ENCODE peak calls at places on chromosomes 7 and 10, in eight cellular contexts. N, P, K, S, E, J, Q and G are unnamed samples. For H3K4me1, the result is how much of the 10 kb centered on the place peaks cover.

GRCh38 chr7:5237286-5237685 is 45.5 kb upstream of the SLC29A4 start:
- DNase-seq in K (no peak), N (no peak), J (no peak), E (no peak), Q (no peak), S (no peak), P (no peak), G (no peak)

GRCh38 chr7:120941064-120941463 is 9.5 kb upstream of the ING3 start:
- DNase-seq in N (no peak), P (no peak), S (no peak), E (no peak), J (no peak), K (no peak), Q (peak), G (peak)

GRCh38 chr7:120523985-120524384 is 251.0 kb downstream of the KCND2 start:
- DNase-seq in S (no peak), P (no peak), N (no peak), J (no peak), E (no peak), K (no peak), Q (no peak), G (no peak)

GRCh38 chr7:38704751-38705150 is 73.6 kb upstream of the AMPH start:
- DNase-seq in S (no peak), J (no peak), N (no peak), Q (no peak), E (no peak), K (no peak), P (no peak), G (no peak)

GRCh38 chr7:95304990-95305389 is 19.3 kb downstream of the PON1 start:
- DNase-seq in Q (no peak), N (no peak), J (no peak), E (no peak), S (no peak), K (no peak), P (no peak), G (no peak)

GRCh38 chr10:129626801-129627434 is 159.9 kb downstream of the MGMT start:
- DNase-seq in Q (no peak), S (no peak), N (no peak), P (no peak), K (no peak), J (no peak), E (no peak), G (no peak)

GRCh38 chr10:116385994-116386809 is 41.4 kb upstream of the PNLIPRP3 start:
- DNase-seq in S (no peak), E (no peak), J (peak), K (no peak), P (no peak), Q (peak), N (no peak), G (peak)

GRCh38 chr10:120945801-120946302 is 94.7 kb downstream of the WDR11 start:
- DNase-seq in K (no peak), P (no peak), J (no peak), Q (no peak), E (no peak), N (no peak), S (no peak), G (no peak)

GRCh38 chr7:34453150-34453549 is 204.9 kb upstream of the NPSR1 start:
- DNase-seq in P (no peak), E (no peak), S (no peak), J (no peak), K (no peak), N (no peak), Q (peak), G (no peak)

GRCh38 chr7:67487316-67487715 is 490.7 kb downstream of the TYW1 start:
- DNase-seq in N (no peak), K (no peak), J (no peak), E (no peak), P (no peak), S (no peak), Q (no peak), G (no peak)

GRCh38 chr7:104328308-104328969 is at the start of gene LHFPL3:
- DNase-seq in Q (no peak), E (peak), S (peak), P (no peak), N (no peak), K (no peak), J (no peak), G (no peak)

GRCh38 chr10:114632869-114633715 is 25.0 kb downstream of the ABLIM1 start:
- DNase-seq in N (no peak), E (no peak), Q (peak), S (peak), J (peak), K (no peak), P (peak), G (peak)

GRCh38 chr7:100897111-100897608 is 1.5 kb upstream of the ACHE start:
- DNase-seq in J (no peak), Q (no peak), K (no peak), S (peak), E (peak), P (no peak), N (peak), G (no peak)

GRCh38 chr10:28668363-28669226 is 8.7 kb upstream of the BAMBI start:
- DNase-seq in E (peak), K (no peak), Q (peak), N (peak), S (peak), J (no peak), P (peak), G (no peak)

GRCh38 chr10:79431891-79432831 is 13.3 kb downstream of the ZCCHC24 start:
- DNase-seq in N (no peak), K (no peak), E (no peak), P (no peak), J (no peak), S (no peak), Q (no peak), G (no peak)

DNA sequence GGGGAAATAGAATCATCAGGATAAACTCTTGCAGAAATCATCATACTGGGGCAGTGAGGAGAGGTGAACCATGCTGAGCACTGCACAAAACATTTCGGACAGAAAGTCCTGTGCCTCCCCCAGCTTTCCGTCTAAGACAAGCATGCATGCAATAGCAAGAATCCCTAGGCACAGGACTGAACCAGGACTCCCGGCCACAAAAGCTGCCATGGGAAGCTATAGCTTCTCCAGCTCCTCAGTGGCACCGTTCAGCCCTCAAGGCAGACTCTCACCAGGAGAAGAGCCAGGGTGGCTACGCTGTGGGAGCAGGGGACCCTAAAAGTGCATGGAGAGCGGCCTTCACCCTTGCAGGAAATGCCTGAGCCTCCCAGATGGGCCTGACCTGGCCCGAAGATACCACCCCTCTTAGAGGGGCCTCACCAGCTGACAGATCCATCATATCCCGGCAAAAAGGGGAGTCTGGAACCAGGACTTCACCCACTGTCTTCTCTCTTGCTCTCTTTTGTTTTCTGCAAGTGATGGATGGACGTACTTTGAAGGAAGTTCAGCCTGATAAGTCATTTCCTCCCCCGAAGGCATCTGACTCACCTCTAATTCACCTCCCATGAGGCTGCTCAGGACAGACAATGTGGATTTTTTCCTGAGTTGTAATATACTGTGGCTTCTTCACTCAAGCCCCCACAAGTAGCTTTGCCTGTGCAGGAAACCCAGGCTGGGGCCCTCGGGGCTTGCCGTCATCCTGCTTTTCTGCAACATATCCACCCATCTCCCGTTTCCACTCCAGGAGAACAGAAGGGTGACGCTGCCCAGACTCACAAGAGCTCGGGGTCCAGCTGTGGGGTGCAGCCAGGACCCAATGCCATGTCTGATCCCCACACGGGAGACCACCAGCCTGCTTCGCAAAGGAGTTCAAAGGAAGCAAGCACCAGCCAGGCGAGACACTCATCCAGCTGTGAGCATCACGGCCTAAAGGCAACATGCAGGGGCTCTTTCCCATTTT is 70.5 kb downstream of the ASB13 start:
- DNase-seq in J (no peak), K (no peak), N (no peak), E (no peak), P (peak), Q (peak), S (no peak), G (peak)
- H3K4me1 ChIP-seq in J (half or more), K (under half), N (under half), E (under half), P (under half), Q (under half), S (under half), G (under half)

DNA sequence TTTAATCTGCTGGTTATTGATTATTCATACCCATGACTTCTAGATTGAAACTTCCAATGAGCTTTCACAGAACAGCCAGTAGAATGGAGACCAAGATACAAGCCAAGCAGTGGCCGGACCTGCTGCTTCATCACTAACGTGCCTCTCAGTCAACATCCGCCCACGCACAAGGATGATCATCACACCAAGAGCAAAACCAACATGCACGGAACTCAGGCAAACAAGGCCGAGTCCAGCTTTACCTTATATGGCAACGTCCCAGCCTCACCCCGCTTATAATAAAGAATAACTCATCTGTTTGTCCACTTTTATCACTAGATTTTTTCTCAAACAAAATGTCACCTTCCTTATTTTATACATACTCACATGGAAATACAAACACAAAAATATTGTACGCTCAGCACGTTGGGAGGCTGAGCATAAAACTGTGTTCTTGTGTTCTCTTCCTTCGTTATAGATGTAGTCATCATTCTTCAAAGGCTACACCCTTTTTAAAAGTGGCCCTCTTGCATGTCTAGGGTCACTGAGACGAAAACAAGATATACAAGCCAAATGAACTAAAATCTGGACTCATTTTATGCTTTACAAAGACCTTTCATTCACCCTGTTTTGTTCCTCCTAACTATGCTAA is 122.7 kb downstream of the SFMBT2 start:
- DNase-seq in Q (no peak), P (no peak), K (no peak), S (no peak), J (peak), E (no peak), N (peak), G (no peak)
- TF ChIP-seq MAX in Q (no peak), P (no peak), K (no peak), S (no peak), J (no peak), E (no peak), N (no peak), G (no peak)

DNA sequence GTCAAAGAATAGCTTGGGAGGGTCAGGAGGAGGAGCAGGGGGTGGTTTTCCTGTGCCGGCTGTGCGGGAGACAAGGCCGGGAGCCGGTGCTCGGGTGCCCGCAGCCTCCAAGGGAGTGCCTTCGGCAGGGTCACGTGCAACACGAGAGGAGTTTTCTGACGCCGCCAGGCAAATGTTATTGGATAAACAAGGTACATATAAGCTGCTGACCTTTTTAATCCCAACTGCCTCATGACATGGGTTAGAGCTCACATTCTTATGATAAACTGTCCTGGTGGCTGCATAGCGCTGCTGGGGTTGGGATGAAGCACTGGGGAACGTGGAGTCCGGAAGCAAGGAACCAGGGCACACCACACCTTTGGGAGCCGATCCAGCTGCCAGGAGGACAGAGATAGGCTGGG is 124.8 kb upstream of the PDLIM1 start:
- DNase-seq in K (no peak), J (no peak), Q (no peak), N (no peak), P (no peak), S (no peak), E (no peak), G (no peak)
- H3K4me1 ChIP-seq in K (under half), J (under half), Q (under half), N (under half), P (under half), S (under half), E (under half), G (under half)

GRCh38 chr7:73669316-73669715 is 1.7 kb downstream of the VPS37D start:
- DNase-seq in J (no peak), N (no peak), E (no peak), S (peak), Q (no peak), P (no peak), K (no peak), G (no peak)
- TF ChIP-seq MAX in J (no peak), N (no peak), E (no peak), S (no peak), Q (no peak), P (no peak), K (no peak), G (no peak)

DNA sequence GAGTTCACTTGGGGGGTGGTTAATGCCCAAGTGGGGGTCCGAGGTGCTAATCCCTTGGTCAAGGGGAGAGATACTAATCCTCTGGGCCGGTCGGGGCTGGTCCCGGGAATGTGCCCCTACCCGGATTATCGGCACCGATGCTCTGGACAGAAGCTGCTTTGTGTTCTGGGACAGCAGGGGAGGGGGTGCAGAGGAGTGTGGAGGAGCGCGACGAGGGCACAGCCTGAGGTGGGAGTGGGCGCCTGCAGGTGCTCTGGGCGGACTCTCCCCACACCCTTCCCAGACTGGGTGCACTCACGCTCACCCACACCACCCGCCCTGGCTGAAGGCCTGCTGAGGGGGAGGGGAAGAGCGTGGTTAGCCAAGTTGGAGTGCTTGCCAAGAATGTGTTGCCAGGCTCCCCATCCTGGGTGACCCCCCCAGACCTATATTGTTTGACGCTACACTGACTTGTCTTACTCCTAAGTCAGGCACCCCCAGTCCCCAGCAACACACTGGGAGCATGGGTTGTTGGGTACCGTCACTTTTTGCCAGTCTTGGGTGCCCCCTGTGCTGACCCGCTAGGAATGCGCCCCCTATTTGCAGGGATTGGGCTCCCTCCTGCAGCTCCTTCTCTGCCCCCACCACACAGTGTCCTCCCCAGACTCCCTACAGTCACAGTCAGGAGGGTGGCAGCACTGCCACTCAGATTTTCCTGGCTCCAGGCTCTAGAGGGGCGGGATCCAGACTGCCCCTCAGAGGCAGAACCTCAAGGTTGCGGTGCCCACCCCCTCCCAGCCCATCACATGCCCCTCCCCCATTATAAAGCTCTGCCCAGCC is 1.2 kb downstream of the SLC4A2 start:
- DNase-seq in Q (peak), N (peak), P (peak), S (peak), K (no peak), E (no peak), J (peak), G (no peak)
- H3K4me1 ChIP-seq in Q (under half), N (half or more), P (under half), S (under half), K (under half), E (under half), J (half or more), G (under half)

DNA sequence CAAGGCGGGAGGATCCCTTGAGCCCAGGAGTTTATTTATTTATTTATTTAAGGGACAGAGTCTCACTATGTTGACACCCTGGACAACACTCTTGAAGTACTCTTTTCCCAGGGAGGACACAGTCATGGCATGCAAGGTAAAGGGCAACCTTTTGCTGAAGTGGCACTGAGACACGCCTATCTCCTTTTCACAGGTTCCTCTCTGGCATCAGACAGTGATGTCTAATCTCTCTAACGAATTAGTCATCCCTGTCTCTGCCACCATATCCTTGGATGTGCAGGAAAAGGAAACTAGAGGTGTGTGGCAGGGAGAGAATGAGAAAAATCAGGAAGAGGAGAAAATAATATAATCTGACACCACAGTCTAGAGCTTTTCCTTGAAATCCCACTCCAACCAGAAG is 19.5 kb downstream of the CPVL start:
- DNase-seq in Q (peak), K (no peak), N (no peak), E (no peak), S (no peak), P (no peak), J (no peak), G (no peak)
- TF ChIP-seq MAX in Q (no peak), K (no peak), N (no peak), E (no peak), S (no peak), P (no peak), J (no peak), G (no peak)

GRCh38 chr10:44990965-44991364 is 9.8 kb upstream of the ZNF22 start:
- DNase-seq in Q (no peak), J (no peak), N (no peak), P (no peak), S (no peak), E (no peak), K (no peak), G (no peak)

GRCh38 chr10:44990302-44990655 is 10.4 kb upstream of the ZNF22 start:
- DNase-seq in N (peak), S (no peak), J (peak), Q (no peak), P (no peak), K (no peak), E (peak), G (no peak)

GRCh38 chr10:44988957-44989620 is 10.5 kb upstream of the DEPP1 start:
- DNase-seq in S (no peak), Q (no peak), P (no peak), J (no peak), E (peak), K (no peak), N (no peak), G (no peak)

GRCh38 chr10:44991571-44991970 is 9.2 kb upstream of the ZNF22 start:
- DNase-seq in J (no peak), N (no peak), E (no peak), K (no peak), Q (no peak), P (no peak), S (no peak), G (no peak)

GRCh38 chr10:44989621-44990301 is 11.0 kb upstream of the ZNF22 start:
- DNase-seq in Q (no peak), S (no peak), K (no peak), J (no peak), P (no peak), E (peak), N (no peak), G (no peak)
- H3K4me1 ChIP-seq in Q (under half), S (under half), K (under half), J (half or more), P (under half), E (under half), N (under half), G (under half)

DNA sequence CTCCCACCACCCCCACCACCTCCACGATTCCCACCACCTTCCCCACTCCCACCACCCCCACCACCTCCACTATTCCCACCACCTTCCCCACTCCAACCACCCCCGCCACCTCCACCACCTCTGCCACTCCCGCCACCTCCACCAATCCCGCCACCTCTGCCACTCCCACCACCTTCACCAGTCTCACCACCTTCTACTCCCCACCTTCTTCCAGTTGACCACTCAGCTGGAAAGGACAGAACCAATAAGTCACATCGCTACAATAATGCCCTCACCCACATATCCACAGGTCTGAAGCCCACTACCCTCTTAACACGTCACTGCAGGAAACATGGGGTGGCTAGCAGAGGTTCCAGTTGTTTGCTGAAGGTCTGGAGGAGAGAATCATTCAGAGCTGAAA is 93.5 kb upstream of the PAX2 start:
- DNase-seq in P (no peak), J (no peak), Q (no peak), E (no peak), N (no peak), K (no peak), S (no peak), G (no peak)
- TF ChIP-seq MAX in P (no peak), J (no peak), Q (no peak), E (no peak), N (no peak), K (no peak), S (no peak), G (no peak)